ENCODE peak calls at places on chromosomes 11 and 22, in four cellular contexts. Z is lower lobe of right lung, B is colonic mucosa, T is pancreas. N is an unnamed sample.

GRCh38 chr11:13949876-13950275 is 12.6 kb upstream of the SPON1 start:
- DNase-seq in Z (no peak), T (no peak), B (no peak), N (no peak)

GRCh38 chr11:11960687-11961086 is 47.7 kb downstream of the DKK3 start:
- DNase-seq in Z (no peak), T (no peak), B (no peak), N (no peak)

GRCh38 chr11:65417702-65418430 is 4.7 kb upstream of the NEAT1 start:
- DNase-seq in Z (peak; percentile 72), T (peak; percentile 63), B (no peak), N (peak; percentile 84)

GRCh38 chr11:34536056-34536455 is 22.5 kb upstream of the ELF5 start:
- DNase-seq in B (no peak), T (no peak), Z (no peak), N (no peak)

GRCh38 chr22:33896801-33897620 is 23.3 kb downstream of the LARGE1 start:
- DNase-seq in B (no peak), Z (no peak), T (no peak), N (no peak)

GRCh38 chr11:63999349-64000025 is 13.2 kb downstream of the OTUB1 start:
- DNase-seq in Z (peak; percentile 63), B (peak; percentile 79), T (peak; percentile 57), N (no peak)

GRCh38 chr22:32661296-32661695 is 140.2 kb upstream of the TIMP3 start:
- DNase-seq in T (no peak), Z (no peak), B (peak; percentile 18), N (peak; percentile 65)

GRCh38 chr11:90476442-90477007 is 253.7 kb upstream of the CHORDC1 start:
- DNase-seq in Z (no peak), B (no peak), T (peak; percentile 14), N (no peak)

GRCh38 chr11:62645934-62646824 is at the start of gene GANAB:
- DNase-seq in T (peak; percentile 99), Z (peak; percentile 100), B (peak; percentile 100), N (peak; percentile 100)

GRCh38 chr11:2665747-2666710 is 33.8 kb downstream of the KCNQ1OT1 start:
- DNase-seq in Z (no peak), T (no peak), B (peak; percentile 8), N (peak; percentile 17)

GRCh38 chr22:50526849-50527801 is 1.7 kb upstream of the SCO2 start:
- DNase-seq in Z (peak; percentile 85), B (peak; percentile 68), T (no peak), N (peak; percentile 66)

GRCh38 chr11:122339661-122340060 is 223.6 kb upstream of the BLID start:
- DNase-seq in Z (no peak), B (no peak), T (no peak), N (no peak)

GRCh38 chr11:122334546-122335375 is 218.7 kb upstream of the BLID start:
- DNase-seq in T (no peak), B (no peak), Z (no peak), N (no peak)

GRCh38 chr11:122340607-122341006 is 224.6 kb upstream of the BLID start:
- DNase-seq in T (no peak), B (no peak), Z (no peak), N (no peak)

GRCh38 chr11:122333476-122333875 is 217.5 kb upstream of the BLID start:
- DNase-seq in T (no peak), B (no peak), Z (no peak), N (no peak)

DNA sequence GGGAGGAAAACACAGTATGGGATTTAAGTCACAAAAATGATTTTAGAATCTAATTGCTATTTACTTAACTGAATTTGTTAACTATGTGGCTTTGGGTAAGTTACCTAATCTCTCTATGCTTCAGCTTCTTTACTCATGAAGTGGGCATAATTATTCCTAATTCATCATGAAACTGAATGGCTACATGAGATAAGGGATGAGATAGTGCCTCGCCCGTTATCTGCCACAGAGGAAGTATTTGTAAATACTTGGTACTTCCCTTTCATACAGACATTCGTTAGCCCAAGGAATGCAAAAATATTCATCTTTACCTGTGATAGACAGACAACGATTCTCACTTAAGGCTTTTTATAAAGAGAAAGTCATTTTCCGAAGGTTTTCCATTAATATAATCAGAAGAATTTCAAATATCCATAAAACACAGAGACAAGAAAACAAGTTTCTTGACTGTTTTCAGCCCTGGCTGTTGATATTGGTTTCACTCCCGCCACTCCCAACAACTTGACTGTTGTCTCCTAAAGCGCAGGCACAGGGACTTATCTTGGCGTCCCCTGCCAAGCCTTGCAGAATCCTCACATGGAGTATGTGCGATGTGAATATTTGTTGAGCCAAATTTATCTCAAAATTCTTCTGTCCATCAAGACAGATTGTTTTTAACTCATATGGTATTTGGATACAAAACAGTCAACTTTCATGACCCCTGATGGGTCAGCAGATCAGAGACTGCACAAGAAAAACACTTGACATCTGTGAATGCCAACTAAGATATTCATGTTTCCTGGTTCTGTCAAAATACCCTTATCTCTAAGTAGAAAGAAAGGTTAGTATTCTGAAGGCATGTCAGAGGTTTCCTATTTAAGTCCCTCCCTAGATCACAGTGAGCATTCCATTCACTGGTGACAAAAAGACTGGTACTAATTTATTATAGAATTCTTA is 221.5 kb upstream of the BLID start:
- DNase-seq in T (no peak), Z (no peak), B (no peak), N (no peak)
- H3K4me1 ChIP-seq in T (no peaks in the 10 kb centered on the region), Z (peaks cover 6% of the 10 kb centered on the region), B (no peaks in the 10 kb centered on the region), N (peaks cover 10% of the 10 kb centered on the region)

DNA sequence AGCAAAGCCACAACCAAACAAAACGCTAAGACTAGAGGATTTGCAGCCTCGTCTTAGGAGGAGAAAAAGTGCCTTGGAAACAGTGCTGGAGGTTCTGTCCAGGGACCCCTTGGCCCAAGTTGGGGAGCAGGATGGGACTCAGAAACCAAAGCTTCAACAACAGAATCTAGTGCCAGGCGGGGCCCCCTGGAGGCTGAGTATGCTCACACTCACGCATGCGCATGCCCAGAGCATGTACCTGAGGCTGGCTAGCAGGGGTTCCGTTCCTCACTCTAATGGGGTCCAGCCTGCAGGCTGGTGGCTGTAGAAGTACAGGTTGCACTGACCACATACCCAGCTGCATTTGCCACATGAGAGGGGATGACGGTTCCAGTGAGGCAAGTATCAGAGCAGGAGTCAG is 568.6 kb upstream of the CADM1 start:
- DNase-seq in T (no peak), B (no peak), Z (no peak), N (no peak)
- TF ChIP-seq CTCF in T (no peak), B (no peak), Z (no peak), N (no peak)

GRCh38 chr11:78432956-78433355 is 15.3 kb upstream of the GAB2 start:
- DNase-seq in Z (no peak), T (no peak), B (no peak), N (no peak)
- H3K4me1 ChIP-seq in Z (peaks cover 3% of the 10 kb centered on the region), T (peaks cover 5% of the 10 kb centered on the region), B (peaks cover 11% of the 10 kb centered on the region), N (no peaks in the 10 kb centered on the region)

GRCh38 chr11:18536195-18536594 is 9.5 kb upstream of the TSG101 start:
- DNase-seq in Z (no peak), B (no peak), T (no peak), N (no peak)

GRCh38 chr11:18540207-18541009 is 13.7 kb upstream of the TSG101 start:
- DNase-seq in B (no peak), T (no peak), Z (no peak), N (no peak)
- TF ChIP-seq CTCF in B (peak; percentile 42), T (peak; percentile 22), Z (peak; percentile 26), N (no peak)

GRCh38 chr11:80943226-80943625 is 1502.4 kb upstream of the TENM4 start:
- DNase-seq in Z (no peak), B (no peak), T (no peak), N (no peak)
- H3K4me1 ChIP-seq in Z (no peaks in the 10 kb centered on the region), B (no peaks in the 10 kb centered on the region), T (no peaks in the 10 kb centered on the region), N (no peaks in the 10 kb centered on the region)

GRCh38 chr22:31340360-31340759 is 5.8 kb downstream of the PATZ1 start:
- DNase-seq in Z (no peak), T (no peak), B (no peak), N (no peak)
- TF ChIP-seq CTCF in Z (no peak), T (no peak), B (no peak), N (no peak)

DNA sequence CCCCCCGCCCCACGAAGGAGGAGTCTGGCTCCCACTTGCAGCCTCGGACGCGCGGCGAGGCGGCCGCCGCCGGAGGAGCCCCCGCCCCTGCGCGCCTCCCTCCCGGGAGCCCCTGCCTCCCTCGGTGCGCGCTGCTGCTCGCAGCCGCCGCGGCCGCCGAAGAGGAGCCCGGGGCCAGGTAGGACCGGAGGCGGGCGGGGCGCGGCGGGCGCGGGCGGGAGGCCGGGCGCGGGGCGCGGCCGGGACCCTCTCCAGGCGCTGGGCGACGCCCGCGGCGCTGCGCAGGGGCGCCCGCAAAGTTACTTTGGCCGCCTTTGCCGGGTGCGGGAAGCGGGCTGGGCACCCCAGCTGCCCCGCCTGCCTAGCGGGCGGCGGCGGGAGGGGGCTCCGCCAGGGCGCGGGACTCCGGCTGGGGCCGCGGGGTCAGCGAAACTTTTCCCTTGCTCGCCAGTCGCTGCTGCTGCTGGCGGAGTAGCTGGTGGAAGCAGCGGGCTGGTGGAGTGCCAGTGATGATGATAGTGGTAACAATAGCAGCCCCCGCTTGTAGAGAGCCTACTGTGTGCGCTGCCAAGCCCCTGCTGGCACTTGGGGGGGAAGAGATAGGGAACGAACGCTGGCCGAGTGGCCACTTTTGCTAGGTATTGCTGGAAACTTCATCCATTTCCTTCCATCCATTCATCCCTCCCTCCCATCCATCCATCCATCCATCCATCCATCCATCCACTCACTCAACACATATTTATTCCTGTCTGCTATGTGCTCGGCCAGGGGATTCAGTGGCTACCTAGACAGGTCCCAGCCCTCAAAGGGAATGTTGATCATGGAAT is at the start of gene MPPED1:
- DNase-seq in T (peak; percentile 11), B (no peak), Z (no peak), N (no peak)
- H3K4me1 ChIP-seq in T (no peaks in the 10 kb centered on the region), B (no peaks in the 10 kb centered on the region), Z (no peaks in the 10 kb centered on the region), N (no peaks in the 10 kb centered on the region)

GRCh38 chr11:253886-254270 is 17.1 kb downstream of the PSMD13 start:
- DNase-seq in B (no peak), Z (no peak), T (no peak), N (peak; percentile 39)

GRCh38 chr11:250740-251299 is 14.0 kb downstream of the PSMD13 start:
- DNase-seq in B (peak; percentile 64), Z (peak; percentile 77), T (peak; percentile 59), N (peak; percentile 71)

GRCh38 chr11:251550-251949 is 14.8 kb downstream of the PSMD13 start:
- DNase-seq in Z (no peak), B (no peak), T (no peak), N (no peak)

GRCh38 chr11:253160-253885 is 16.5 kb downstream of the PSMD13 start:
- DNase-seq in Z (no peak), T (no peak), B (no peak), N (no peak)

DNA sequence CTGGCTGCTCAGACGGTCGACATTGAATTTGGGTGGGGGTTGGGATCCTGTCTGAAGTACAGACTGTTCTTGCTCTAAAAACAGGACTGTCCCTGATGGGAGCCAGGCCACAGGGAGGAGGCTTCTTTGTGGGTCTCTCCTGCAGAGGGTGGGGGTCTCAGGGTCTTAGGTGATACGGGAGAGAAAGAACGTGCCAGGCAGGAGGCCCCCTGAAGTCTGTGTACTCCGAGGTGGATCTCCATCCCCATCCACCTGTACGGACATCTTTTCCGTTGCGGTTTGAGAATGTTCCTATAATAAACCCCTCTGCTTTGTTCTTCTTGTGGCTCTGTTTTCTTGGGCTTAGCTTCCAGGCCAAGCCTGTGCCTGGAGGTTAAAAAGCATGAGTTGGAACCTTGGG is 15.9 kb downstream of the PSMD13 start:
- DNase-seq in T (no peak), Z (no peak), B (no peak), N (no peak)
- TF ChIP-seq CTCF in T (no peak), Z (no peak), B (no peak), N (no peak)